ENCODE peak calls at places on chromosomes 5 and 9, in nine cellular contexts. D is HFFc6, O is PC-3, F is IMR-90, L is lower leg skin, X is brain microvascular endothelial cell, V is endodermal cell, A is HFF-Myc, K is A549. W is an unnamed sample.

GRCh38 chr5:125412561-125413535 is 666.4 kb upstream of the ZNF608 start:
- DNase-seq in V (peak; percentile 91), L (peak; percentile 30), O (peak; percentile 56), A (peak; percentile 97), X (peak; percentile 86), F (peak; percentile 91), D (peak; percentile 82), K (peak; percentile 34), W (peak; percentile 54)

GRCh38 chr5:42022383-42022782 is 97.3 kb downstream of the FBXO4 start:
- DNase-seq in V (no peak), X (no peak), D (no peak), O (no peak), L (no peak), A (no peak), K (no peak), F (no peak), W (no peak)

GRCh38 chr5:19713740-19714139 is 274.3 kb downstream of the CDH18 start:
- DNase-seq in K (no peak), V (no peak), D (no peak), A (no peak), F (no peak), O (peak; percentile 17), X (no peak), L (no peak), W (no peak)

GRCh38 chr9:108831496-108832178 is 24.1 kb downstream of the ACTL7B start:
- DNase-seq in F (no peak), X (peak; percentile 43), D (no peak), A (no peak), L (no peak), O (peak; percentile 72), K (no peak), V (no peak), W (no peak)

GRCh38 chr5:58106754-58107410 is 353.0 kb downstream of the PLK2 start:
- DNase-seq in O (no peak), F (peak; percentile 8), V (no peak), X (no peak), A (no peak), K (no peak), L (no peak), D (no peak), W (no peak)

GRCh38 chr5:120388016-120388781 is 75.9 kb upstream of the PRR16 start:
- DNase-seq in D (peak; percentile 94), F (peak; percentile 95), X (peak; percentile 48), O (peak; percentile 77), L (no peak), V (no peak), K (no peak), A (peak; percentile 88), W (no peak)

GRCh38 chr5:132608107-132608506 is 49.9 kb upstream of the IL13 start:
- DNase-seq in F (no peak), O (no peak), L (no peak), D (no peak), K (no peak), A (no peak), V (no peak), X (no peak), W (no peak)

GRCh38 chr5:114898602-114899001 is 271.1 kb downstream of the TRIM36 start:
- DNase-seq in K (no peak), A (no peak), O (no peak), V (peak; percentile 63), X (no peak), L (no peak), F (no peak), D (no peak), W (no peak)

GRCh38 chr9:135070964-135071735 is 16.3 kb upstream of the OLFM1 start:
- DNase-seq in K (no peak), X (no peak), F (no peak), O (no peak), V (peak; percentile 24), A (no peak), D (no peak), L (no peak), W (peak; percentile 2)

GRCh38 chr5:151585970-151586369 is 5.2 kb downstream of the FAT2 start:
- DNase-seq in F (no peak), D (peak; percentile 8), A (no peak), L (peak; percentile 87), X (no peak), V (no peak), O (no peak), K (no peak), W (no peak)

GRCh38 chr9:3478549-3478953 is 47.2 kb downstream of the RFX3 start:
- DNase-seq in D (peak; percentile 58), X (no peak), L (no peak), K (no peak), A (no peak), F (no peak), V (no peak), O (peak; percentile 27), W (no peak)

GRCh38 chr5:115309751-115310370 is 13.4 kb upstream of the CCDC112 start:
- DNase-seq in L (no peak), D (peak; percentile 46), K (peak; percentile 38), F (peak; percentile 58), O (peak; percentile 82), A (no peak), V (no peak), X (no peak), W (no peak)

GRCh38 chr5:134466241-134467069 is 54.8 kb upstream of the CDKN2AIPNL start:
- DNase-seq in V (peak; percentile 95), X (peak; percentile 72), L (peak; percentile 98), K (peak; percentile 94), A (peak; percentile 38), F (peak; percentile 55), O (peak; percentile 92), D (peak; percentile 72), W (peak; percentile 71)

GRCh38 chr9:109238677-109239076 is 71.6 kb upstream of the FRRS1L start:
- DNase-seq in F (no peak), X (no peak), D (no peak), A (no peak), K (peak; percentile 20), V (no peak), L (no peak), O (peak; percentile 66), W (no peak)

GRCh38 chr5:14829396-14829795 is 42.2 kb downstream of the ANKH start:
- DNase-seq in A (no peak), D (no peak), F (no peak), V (no peak), O (no peak), X (no peak), L (no peak), K (no peak), W (no peak)

GRCh38 chr9:134396825-134397224 is 70.6 kb downstream of the RXRA start:
- DNase-seq in V (no peak), X (no peak), O (no peak), L (no peak), D (no peak), K (no peak), A (no peak), F (no peak), W (no peak)

GRCh38 chr5:172828911-172829431 is 5.1 kb upstream of the ERGIC1 start:
- DNase-seq in A (no peak), L (no peak), K (no peak), O (peak; percentile 29), F (peak; percentile 54), V (peak; percentile 85), X (peak; percentile 68), D (no peak), W (no peak)
- TF ChIP-seq CTCF in A (no peak), L (no peak), K (no peak), O (no peak), F (no peak), V (no peak), X (no peak), D (no peak), W (no peak)

DNA sequence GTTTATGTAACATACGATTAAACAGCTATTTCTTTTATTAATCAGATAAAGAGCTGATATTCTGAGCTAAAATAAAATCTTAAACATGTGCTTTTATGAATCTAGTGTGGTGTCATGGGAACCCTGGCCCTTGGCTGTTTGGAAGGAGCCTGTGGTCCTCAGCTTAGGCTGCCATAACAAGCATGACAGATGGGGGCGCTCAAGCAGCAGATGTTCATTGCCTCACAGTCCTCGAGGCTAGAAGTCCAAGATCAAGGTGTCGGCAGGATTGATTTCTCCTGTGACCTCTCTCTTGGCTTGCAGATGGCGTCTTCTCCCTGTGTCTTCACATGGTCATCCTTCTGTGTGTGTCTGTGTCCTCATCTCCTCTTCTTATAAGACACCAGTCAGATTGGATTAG is 448.2 kb downstream of the GADD45G start:
- DNase-seq in X (no peak), D (no peak), L (no peak), F (no peak), O (peak; percentile 9), K (peak; percentile 22), A (no peak), V (peak; percentile 83), W (peak; percentile 20)
- TF ChIP-seq CTCF in X (peak; percentile 18), D (peak; percentile 19), L (no peak), F (no peak), O (no peak), K (no peak), A (peak; percentile 42), V (peak; percentile 64), W (peak; percentile 26)

GRCh38 chr9:347667-348292 is 133.1 kb downstream of the DOCK8 start:
- DNase-seq in O (peak; percentile 71), X (no peak), K (peak; percentile 54), D (peak; percentile 45), V (no peak), L (no peak), F (peak; percentile 41), A (peak; percentile 1), W (no peak)
- TF ChIP-seq CTCF in O (peak; percentile 84), X (peak; percentile 37), K (peak; percentile 93), D (peak; percentile 84), V (peak; percentile 80), L (no peak), F (peak; percentile 66), A (peak; percentile 42), W (peak; percentile 65)

GRCh38 chr5:127976991-127977717 is 106.4 kb upstream of the SLC12A2 start:
- DNase-seq in X (no peak), D (no peak), F (no peak), V (no peak), L (no peak), A (no peak), K (no peak), O (no peak), W (no peak)

GRCh38 chr5:127978738-127979300 is 104.7 kb upstream of the SLC12A2 start:
- DNase-seq in F (no peak), O (no peak), X (no peak), L (no peak), K (no peak), D (no peak), V (no peak), A (no peak), W (no peak)

GRCh38 chr5:127976525-127976924 is 107.0 kb upstream of the SLC12A2 start:
- DNase-seq in V (no peak), L (no peak), O (no peak), D (no peak), F (no peak), K (no peak), A (no peak), X (no peak), W (no peak)

GRCh38 chr5:127979475-127979874 is 104.1 kb upstream of the SLC12A2 start:
- DNase-seq in V (no peak), F (no peak), D (no peak), K (no peak), O (no peak), A (no peak), X (no peak), L (no peak), W (no peak)

DNA sequence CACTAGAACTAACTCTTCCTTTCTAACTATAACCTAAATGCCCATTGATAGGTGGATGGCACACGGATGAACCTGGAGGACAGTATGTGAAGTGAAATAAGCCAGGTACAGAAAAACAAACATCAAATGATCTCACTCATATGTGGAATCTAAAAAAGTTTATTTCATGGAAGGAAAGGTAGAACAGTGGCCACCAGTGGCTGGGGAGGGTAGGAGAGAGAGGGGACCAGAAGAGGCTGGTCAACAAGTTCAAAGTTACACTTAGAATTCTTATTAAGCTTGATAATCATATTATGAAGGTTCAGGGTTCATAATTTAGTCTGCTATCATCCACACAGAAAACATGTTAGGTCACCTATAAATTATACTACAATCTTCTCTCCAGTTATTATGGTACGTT is 107.6 kb upstream of the SLC12A2 start:
- DNase-seq in L (no peak), K (no peak), X (no peak), F (no peak), D (no peak), V (no peak), A (no peak), O (peak; percentile 17), W (no peak)
- TF ChIP-seq CTCF in L (no peak), K (no peak), X (peak; percentile 31), F (no peak), D (peak; percentile 15), V (peak; percentile 65), A (no peak), O (peak; percentile 56), W (no peak)